ENCODE peak calls at places on chromosomes 13 and 19, in four cellular contexts. One of them, this sample, is unnamed.

GRCh38 chr13:27006519-27007161 is 165.0 kb downstream of the USP12 start:
- DNase-seq in suprapubic skin: peak; percentile 78
- DNase-seq in HL-60: no peak
- DNase-seq in cardiac fibroblast: peak; percentile 33
- DNase-seq in this sample: no peak

GRCh38 chr19:1908364-1908678 is 3.1 kb downstream of the ADAT3 start:
- DNase-seq in suprapubic skin: no peak
- DNase-seq in HL-60: no peak
- DNase-seq in cardiac fibroblast: no peak
- DNase-seq in this sample: no peak

GRCh38 chr13:60351326-60351725 is 45.7 kb upstream of the TDRD3 start:
- DNase-seq in suprapubic skin: no peak
- DNase-seq in HL-60: no peak
- DNase-seq in cardiac fibroblast: peak; percentile 64
- DNase-seq in this sample: no peak

GRCh38 chr13:43303040-43303729 is 279.8 kb downstream of the DNAJC15 start:
- DNase-seq in suprapubic skin: no peak
- DNase-seq in HL-60: peak; percentile 3
- DNase-seq in cardiac fibroblast: peak; percentile 66
- DNase-seq in this sample: no peak

GRCh38 chr19:30378701-30379100 is 6.5 kb downstream of the ZNF536 start:
- DNase-seq in suprapubic skin: peak; percentile 20
- DNase-seq in HL-60: no peak
- DNase-seq in cardiac fibroblast: no peak
- DNase-seq in this sample: no peak

GRCh38 chr13:94860981-94861407 is 148.6 kb upstream of the SOX21 start:
- DNase-seq in suprapubic skin: no peak
- DNase-seq in HL-60: peak; percentile 27
- DNase-seq in cardiac fibroblast: peak; percentile 29
- DNase-seq in this sample: no peak

GRCh38 chr19:7506385-7507328 is 9.2 kb upstream of the ZNF358 start:
- DNase-seq in suprapubic skin: no peak
- DNase-seq in HL-60: peak; percentile 58
- DNase-seq in cardiac fibroblast: peak; percentile 95
- DNase-seq in this sample: peak; percentile 76

GRCh38 chr13:44243198-44243852 is 130.3 kb upstream of the SERP2 start:
- DNase-seq in suprapubic skin: no peak
- DNase-seq in HL-60: peak; percentile 20
- DNase-seq in cardiac fibroblast: peak; percentile 78
- DNase-seq in this sample: peak; percentile 54

GRCh38 chr19:58361900-58362271 is 665 bp downstream of the ZNF497 start:
- DNase-seq in suprapubic skin: peak; percentile 81
- DNase-seq in HL-60: peak; percentile 56
- DNase-seq in cardiac fibroblast: no peak
- DNase-seq in this sample: peak; percentile 78

DNA sequence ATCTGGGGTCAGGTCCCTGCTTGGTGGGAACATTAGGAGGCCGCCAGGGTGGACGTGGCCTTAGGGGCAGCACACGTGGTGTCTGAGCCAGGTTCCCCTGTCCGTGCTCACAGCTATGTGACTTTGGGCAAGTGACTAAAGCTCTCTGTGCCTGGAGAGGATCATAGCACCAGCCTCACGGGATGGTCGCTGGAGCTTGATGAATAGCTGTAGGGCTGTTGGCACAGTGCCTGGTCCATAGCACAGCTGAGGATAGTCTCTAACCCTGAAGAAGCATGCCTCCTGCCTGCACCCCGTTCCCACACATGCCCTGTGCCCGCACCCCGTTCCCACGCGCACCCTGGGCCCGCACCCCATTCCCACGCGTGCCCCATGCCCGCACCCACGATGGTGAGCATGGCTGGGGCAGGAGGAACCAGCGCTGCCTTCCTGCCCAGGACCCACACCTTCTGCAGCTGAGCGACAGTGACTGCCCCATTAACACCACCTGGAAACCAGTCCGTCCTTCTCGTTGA is 63.7 kb upstream of the F7 start:
- DNase-seq in suprapubic skin: no peak
- DNase-seq in HL-60: no peak
- DNase-seq in cardiac fibroblast: no peak
- DNase-seq in this sample: no peak
- H3K4me3 ChIP-seq in suprapubic skin: no peak overlapping the region
- H3K4me3 ChIP-seq in HL-60: no peak overlapping the region
- H3K4me3 ChIP-seq in cardiac fibroblast: no peak overlapping the region
- H3K4me3 ChIP-seq in this sample: no peak overlapping the region

GRCh38 chr13:98885605-98886004 is 92.3 kb downstream of the DOCK9 start:
- DNase-seq in suprapubic skin: no peak
- DNase-seq in HL-60: no peak
- DNase-seq in cardiac fibroblast: no peak
- DNase-seq in this sample: no peak
- H3K4me3 ChIP-seq in suprapubic skin: no peak overlapping the region
- H3K4me3 ChIP-seq in HL-60: no peak overlapping the region
- H3K4me3 ChIP-seq in cardiac fibroblast: no peak overlapping the region
- H3K4me3 ChIP-seq in this sample: no peak overlapping the region

DNA sequence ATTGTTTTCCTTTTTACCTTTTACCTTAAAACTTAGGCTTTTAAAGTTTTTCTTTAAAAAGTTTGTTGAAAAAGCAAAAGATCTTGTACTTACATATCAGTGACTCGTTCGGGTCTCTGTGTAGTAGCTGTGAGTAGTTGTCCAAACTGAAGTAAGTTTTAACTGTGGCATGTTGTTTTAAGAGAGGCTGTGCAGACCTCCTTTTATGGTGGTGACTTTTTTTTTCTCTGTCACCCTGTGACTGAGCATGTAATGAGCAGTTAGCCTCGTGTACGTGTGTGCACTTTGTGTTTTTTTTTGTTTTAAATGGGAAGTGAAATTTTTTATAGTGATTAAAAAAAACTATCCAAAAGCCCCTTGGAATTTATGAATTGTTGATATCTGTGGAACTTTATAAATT is at the start of gene GPR183:
- DNase-seq in suprapubic skin: no peak
- DNase-seq in HL-60: peak; percentile 77
- DNase-seq in cardiac fibroblast: peak; percentile 52
- DNase-seq in this sample: no peak
- H3K4me3 ChIP-seq in suprapubic skin: peak within 1 kb of the TSS; percentile 36
- H3K4me3 ChIP-seq in HL-60: peak within 1 kb of the TSS; percentile 77
- H3K4me3 ChIP-seq in cardiac fibroblast: no peak within 1 kb of the TSS
- H3K4me3 ChIP-seq in this sample: peak within 1 kb of the TSS; percentile 60

GRCh38 chr19:34316247-34316646 is 48.7 kb upstream of the GPI start:
- DNase-seq in suprapubic skin: no peak
- DNase-seq in HL-60: no peak
- DNase-seq in cardiac fibroblast: no peak
- DNase-seq in this sample: no peak
- H3K4me3 ChIP-seq in suprapubic skin: no peak overlapping the region
- H3K4me3 ChIP-seq in HL-60: no peak overlapping the region
- H3K4me3 ChIP-seq in cardiac fibroblast: no peak overlapping the region
- H3K4me3 ChIP-seq in this sample: no peak overlapping the region

DNA sequence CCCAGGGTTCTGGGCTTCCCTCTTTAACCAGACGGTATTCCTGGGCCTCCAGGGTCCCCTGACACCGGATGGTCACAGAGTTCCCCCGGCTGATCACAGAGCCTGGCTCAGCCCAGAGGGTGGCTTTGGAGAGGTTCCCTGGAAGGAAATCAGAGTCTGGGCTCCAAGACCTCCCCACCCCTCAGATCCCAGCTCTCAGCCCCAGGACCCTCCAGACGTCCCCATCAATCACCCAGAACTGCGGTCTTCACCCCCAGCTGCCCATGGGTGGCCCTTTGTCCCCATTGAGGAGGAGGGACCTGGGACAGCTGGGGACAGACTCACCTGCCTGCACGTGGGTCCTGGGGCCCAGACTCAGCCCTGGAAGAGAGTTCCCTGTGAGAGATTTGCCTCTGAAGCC is 955 bp downstream of the LILRA5 start:
- DNase-seq in suprapubic skin: no peak
- DNase-seq in HL-60: no peak
- DNase-seq in cardiac fibroblast: no peak
- DNase-seq in this sample: no peak
- H3K4me3 ChIP-seq in suprapubic skin: no peak overlapping the region
- H3K4me3 ChIP-seq in HL-60: no peak overlapping the region
- H3K4me3 ChIP-seq in cardiac fibroblast: no peak overlapping the region
- H3K4me3 ChIP-seq in this sample: no peak overlapping the region